ENCODE peak calls at places on chromosomes 3 and 15, in six cellular contexts. One of them, this sample, is unnamed.

GRCh38 chr3:54046677-54047214 is 75.6 kb upstream of the CACNA2D3 start:
- DNase-seq in activated naive CD8-positive, alpha-beta T cell treated with anti-CD3 and anti-CD28 coated beads, Interleukin-2, amount 50 U/mL, for 24 hours: no peak
- DNase-seq in NCI-H2171 treated with DMSO at 0.1 percent for 48 hours: peak; percentile 3
- DNase-seq in HCT116: no peak
- DNase-seq in GM12891: no peak
- DNase-seq in activated T-helper 9 cell treated with anti-CD3 and anti-CD28 coated beads, Interleukin-2, amount 50 U/mL, for 16 hours: no peak
- DNase-seq in this sample: peak; percentile 60

GRCh38 chr3:190258634-190259033 is 63.6 kb downstream of the CLDN1 start:
- DNase-seq in activated naive CD8-positive, alpha-beta T cell treated with anti-CD3 and anti-CD28 coated beads, Interleukin-2, amount 50 U/mL, for 24 hours: no peak
- DNase-seq in NCI-H2171 treated with DMSO at 0.1 percent for 48 hours: no peak
- DNase-seq in HCT116: no peak
- DNase-seq in GM12891: no peak
- DNase-seq in activated T-helper 9 cell treated with anti-CD3 and anti-CD28 coated beads, Interleukin-2, amount 50 U/mL, for 16 hours: no peak
- DNase-seq in this sample: peak; percentile 20

GRCh38 chr3:108806316-108806715 is 16.3 kb upstream of the TRAT1 start:
- DNase-seq in activated naive CD8-positive, alpha-beta T cell treated with anti-CD3 and anti-CD28 coated beads, Interleukin-2, amount 50 U/mL, for 24 hours: no peak
- DNase-seq in NCI-H2171 treated with DMSO at 0.1 percent for 48 hours: no peak
- DNase-seq in HCT116: no peak
- DNase-seq in GM12891: no peak
- DNase-seq in activated T-helper 9 cell treated with anti-CD3 and anti-CD28 coated beads, Interleukin-2, amount 50 U/mL, for 16 hours: no peak
- DNase-seq in this sample: no peak

GRCh38 chr15:36331531-36332275 is 247.7 kb upstream of the CDIN1 start:
- DNase-seq in activated naive CD8-positive, alpha-beta T cell treated with anti-CD3 and anti-CD28 coated beads, Interleukin-2, amount 50 U/mL, for 24 hours: no peak
- DNase-seq in NCI-H2171 treated with DMSO at 0.1 percent for 48 hours: no peak
- DNase-seq in HCT116: no peak
- DNase-seq in GM12891: no peak
- DNase-seq in activated T-helper 9 cell treated with anti-CD3 and anti-CD28 coated beads, Interleukin-2, amount 50 U/mL, for 16 hours: no peak
- DNase-seq in this sample: no peak

GRCh38 chr3:129317876-129318275 is 39.2 kb downstream of the HMCES start:
- DNase-seq in activated naive CD8-positive, alpha-beta T cell treated with anti-CD3 and anti-CD28 coated beads, Interleukin-2, amount 50 U/mL, for 24 hours: no peak
- DNase-seq in NCI-H2171 treated with DMSO at 0.1 percent for 48 hours: no peak
- DNase-seq in HCT116: no peak
- DNase-seq in GM12891: no peak
- DNase-seq in activated T-helper 9 cell treated with anti-CD3 and anti-CD28 coated beads, Interleukin-2, amount 50 U/mL, for 16 hours: no peak
- DNase-seq in this sample: no peak

GRCh38 chr15:77042955-77043920 is 27.7 kb downstream of the TSPAN3 start:
- DNase-seq in activated naive CD8-positive, alpha-beta T cell treated with anti-CD3 and anti-CD28 coated beads, Interleukin-2, amount 50 U/mL, for 24 hours: no peak
- DNase-seq in NCI-H2171 treated with DMSO at 0.1 percent for 48 hours: no peak
- DNase-seq in HCT116: no peak
- DNase-seq in GM12891: no peak
- DNase-seq in activated T-helper 9 cell treated with anti-CD3 and anti-CD28 coated beads, Interleukin-2, amount 50 U/mL, for 16 hours: no peak
- DNase-seq in this sample: no peak

GRCh38 chr3:189195302-189195701 is 23.5 kb downstream of the TPRG1 start:
- DNase-seq in activated naive CD8-positive, alpha-beta T cell treated with anti-CD3 and anti-CD28 coated beads, Interleukin-2, amount 50 U/mL, for 24 hours: peak; percentile 3
- DNase-seq in NCI-H2171 treated with DMSO at 0.1 percent for 48 hours: no peak
- DNase-seq in HCT116: no peak
- DNase-seq in GM12891: no peak
- DNase-seq in activated T-helper 9 cell treated with anti-CD3 and anti-CD28 coated beads, Interleukin-2, amount 50 U/mL, for 16 hours: no peak
- DNase-seq in this sample: peak; percentile 39

GRCh38 chr3:125143538-125143937 is 69.0 kb downstream of the SLC12A8 start:
- DNase-seq in activated naive CD8-positive, alpha-beta T cell treated with anti-CD3 and anti-CD28 coated beads, Interleukin-2, amount 50 U/mL, for 24 hours: no peak
- DNase-seq in NCI-H2171 treated with DMSO at 0.1 percent for 48 hours: no peak
- DNase-seq in HCT116: no peak
- DNase-seq in GM12891: no peak
- DNase-seq in activated T-helper 9 cell treated with anti-CD3 and anti-CD28 coated beads, Interleukin-2, amount 50 U/mL, for 16 hours: no peak
- DNase-seq in this sample: no peak

GRCh38 chr3:152331018-152331541 is 62.4 kb downstream of the MBNL1 start:
- DNase-seq in activated naive CD8-positive, alpha-beta T cell treated with anti-CD3 and anti-CD28 coated beads, Interleukin-2, amount 50 U/mL, for 24 hours: no peak
- DNase-seq in NCI-H2171 treated with DMSO at 0.1 percent for 48 hours: no peak
- DNase-seq in HCT116: peak; percentile 65
- DNase-seq in GM12891: no peak
- DNase-seq in activated T-helper 9 cell treated with anti-CD3 and anti-CD28 coated beads, Interleukin-2, amount 50 U/mL, for 16 hours: no peak
- DNase-seq in this sample: no peak

GRCh38 chr15:93152951-93153350 is 63.9 kb upstream of the RGMA start:
- DNase-seq in activated naive CD8-positive, alpha-beta T cell treated with anti-CD3 and anti-CD28 coated beads, Interleukin-2, amount 50 U/mL, for 24 hours: no peak
- DNase-seq in NCI-H2171 treated with DMSO at 0.1 percent for 48 hours: no peak
- DNase-seq in HCT116: no peak
- DNase-seq in GM12891: no peak
- DNase-seq in activated T-helper 9 cell treated with anti-CD3 and anti-CD28 coated beads, Interleukin-2, amount 50 U/mL, for 16 hours: no peak
- DNase-seq in this sample: no peak

GRCh38 chr15:62647195-62647865 is 395.2 kb upstream of the TPM1 start:
- DNase-seq in activated naive CD8-positive, alpha-beta T cell treated with anti-CD3 and anti-CD28 coated beads, Interleukin-2, amount 50 U/mL, for 24 hours: no peak
- DNase-seq in NCI-H2171 treated with DMSO at 0.1 percent for 48 hours: no peak
- DNase-seq in HCT116: peak; percentile 92
- DNase-seq in GM12891: no peak
- DNase-seq in activated T-helper 9 cell treated with anti-CD3 and anti-CD28 coated beads, Interleukin-2, amount 50 U/mL, for 16 hours: no peak
- DNase-seq in this sample: peak; percentile 30

GRCh38 chr3:179599531-179599930 is 4.9 kb downstream of the MRPL47 start:
- DNase-seq in activated naive CD8-positive, alpha-beta T cell treated with anti-CD3 and anti-CD28 coated beads, Interleukin-2, amount 50 U/mL, for 24 hours: no peak
- DNase-seq in NCI-H2171 treated with DMSO at 0.1 percent for 48 hours: no peak
- DNase-seq in HCT116: no peak
- DNase-seq in GM12891: no peak
- DNase-seq in activated T-helper 9 cell treated with anti-CD3 and anti-CD28 coated beads, Interleukin-2, amount 50 U/mL, for 16 hours: no peak
- DNase-seq in this sample: no peak

GRCh38 chr15:38612159-38612863 is 47.7 kb upstream of the RASGRP1 start:
- DNase-seq in activated naive CD8-positive, alpha-beta T cell treated with anti-CD3 and anti-CD28 coated beads, Interleukin-2, amount 50 U/mL, for 24 hours: peak; percentile 51
- DNase-seq in NCI-H2171 treated with DMSO at 0.1 percent for 48 hours: no peak
- DNase-seq in HCT116: no peak
- DNase-seq in GM12891: no peak
- DNase-seq in activated T-helper 9 cell treated with anti-CD3 and anti-CD28 coated beads, Interleukin-2, amount 50 U/mL, for 16 hours: peak; percentile 33
- DNase-seq in this sample: no peak

GRCh38 chr15:92123848-92124631 is 269.6 kb upstream of the ST8SIA2 start:
- DNase-seq in activated naive CD8-positive, alpha-beta T cell treated with anti-CD3 and anti-CD28 coated beads, Interleukin-2, amount 50 U/mL, for 24 hours: no peak
- DNase-seq in NCI-H2171 treated with DMSO at 0.1 percent for 48 hours: no peak
- DNase-seq in HCT116: no peak
- DNase-seq in GM12891: no peak
- DNase-seq in activated T-helper 9 cell treated with anti-CD3 and anti-CD28 coated beads, Interleukin-2, amount 50 U/mL, for 16 hours: no peak
- DNase-seq in this sample: no peak

GRCh38 chr15:67803996-67804843 is 21.1 kb upstream of the SKOR1 start:
- DNase-seq in activated naive CD8-positive, alpha-beta T cell treated with anti-CD3 and anti-CD28 coated beads, Interleukin-2, amount 50 U/mL, for 24 hours: no peak
- DNase-seq in NCI-H2171 treated with DMSO at 0.1 percent for 48 hours: peak; percentile 81
- DNase-seq in HCT116: no peak
- DNase-seq in GM12891: no peak
- DNase-seq in activated T-helper 9 cell treated with anti-CD3 and anti-CD28 coated beads, Interleukin-2, amount 50 U/mL, for 16 hours: no peak
- DNase-seq in this sample: peak; percentile 64

GRCh38 chr3:27714692-27715453 is 7.2 kb downstream of the EOMES start:
- DNase-seq in activated naive CD8-positive, alpha-beta T cell treated with anti-CD3 and anti-CD28 coated beads, Interleukin-2, amount 50 U/mL, for 24 hours: peak; percentile 48
- DNase-seq in NCI-H2171 treated with DMSO at 0.1 percent for 48 hours: no peak
- DNase-seq in HCT116: no peak
- DNase-seq in GM12891: no peak
- DNase-seq in activated T-helper 9 cell treated with anti-CD3 and anti-CD28 coated beads, Interleukin-2, amount 50 U/mL, for 16 hours: no peak
- DNase-seq in this sample: peak; percentile 82

GRCh38 chr3:45475145-45475544 is 86.8 kb downstream of the LARS2 start:
- DNase-seq in activated naive CD8-positive, alpha-beta T cell treated with anti-CD3 and anti-CD28 coated beads, Interleukin-2, amount 50 U/mL, for 24 hours: no peak
- DNase-seq in NCI-H2171 treated with DMSO at 0.1 percent for 48 hours: no peak
- DNase-seq in HCT116: no peak
- DNase-seq in GM12891: no peak
- DNase-seq in activated T-helper 9 cell treated with anti-CD3 and anti-CD28 coated beads, Interleukin-2, amount 50 U/mL, for 16 hours: no peak
- DNase-seq in this sample: no peak

GRCh38 chr3:184379375-184380209 is at the start of gene CHRD:
- DNase-seq in activated naive CD8-positive, alpha-beta T cell treated with anti-CD3 and anti-CD28 coated beads, Interleukin-2, amount 50 U/mL, for 24 hours: no peak
- DNase-seq in NCI-H2171 treated with DMSO at 0.1 percent for 48 hours: no peak
- DNase-seq in HCT116: no peak
- DNase-seq in GM12891: no peak
- DNase-seq in activated T-helper 9 cell treated with anti-CD3 and anti-CD28 coated beads, Interleukin-2, amount 50 U/mL, for 16 hours: no peak
- DNase-seq in this sample: no peak

GRCh38 chr3:101061312-101061711 is 68.1 kb upstream of the ABI3BP start:
- DNase-seq in activated naive CD8-positive, alpha-beta T cell treated with anti-CD3 and anti-CD28 coated beads, Interleukin-2, amount 50 U/mL, for 24 hours: no peak
- DNase-seq in NCI-H2171 treated with DMSO at 0.1 percent for 48 hours: no peak
- DNase-seq in HCT116: no peak
- DNase-seq in GM12891: no peak
- DNase-seq in activated T-helper 9 cell treated with anti-CD3 and anti-CD28 coated beads, Interleukin-2, amount 50 U/mL, for 16 hours: no peak
- DNase-seq in this sample: no peak

GRCh38 chr15:69659454-69660050 is 206.9 kb downstream of the RPLP1 start:
- DNase-seq in activated naive CD8-positive, alpha-beta T cell treated with anti-CD3 and anti-CD28 coated beads, Interleukin-2, amount 50 U/mL, for 24 hours: no peak
- DNase-seq in NCI-H2171 treated with DMSO at 0.1 percent for 48 hours: no peak
- DNase-seq in HCT116: no peak
- DNase-seq in GM12891: no peak
- DNase-seq in activated T-helper 9 cell treated with anti-CD3 and anti-CD28 coated beads, Interleukin-2, amount 50 U/mL, for 16 hours: no peak
- DNase-seq in this sample: no peak

GRCh38 chr3:169886671-169887070 is 16.9 kb upstream of the LRRC31 start:
- DNase-seq in activated naive CD8-positive, alpha-beta T cell treated with anti-CD3 and anti-CD28 coated beads, Interleukin-2, amount 50 U/mL, for 24 hours: no peak
- DNase-seq in NCI-H2171 treated with DMSO at 0.1 percent for 48 hours: no peak
- DNase-seq in HCT116: no peak
- DNase-seq in GM12891: no peak
- DNase-seq in activated T-helper 9 cell treated with anti-CD3 and anti-CD28 coated beads, Interleukin-2, amount 50 U/mL, for 16 hours: no peak
- DNase-seq in this sample: no peak

GRCh38 chr3:52121813-52122212 is 32.4 kb downstream of the POC1A start:
- DNase-seq in activated naive CD8-positive, alpha-beta T cell treated with anti-CD3 and anti-CD28 coated beads, Interleukin-2, amount 50 U/mL, for 24 hours: no peak
- DNase-seq in NCI-H2171 treated with DMSO at 0.1 percent for 48 hours: no peak
- DNase-seq in HCT116: no peak
- DNase-seq in GM12891: no peak
- DNase-seq in activated T-helper 9 cell treated with anti-CD3 and anti-CD28 coated beads, Interleukin-2, amount 50 U/mL, for 16 hours: no peak
- DNase-seq in this sample: no peak

GRCh38 chr3:139444446-139444845 is 31.9 kb downstream of the RBP2 start:
- DNase-seq in activated naive CD8-positive, alpha-beta T cell treated with anti-CD3 and anti-CD28 coated beads, Interleukin-2, amount 50 U/mL, for 24 hours: no peak
- DNase-seq in NCI-H2171 treated with DMSO at 0.1 percent for 48 hours: no peak
- DNase-seq in HCT116: no peak
- DNase-seq in GM12891: no peak
- DNase-seq in activated T-helper 9 cell treated with anti-CD3 and anti-CD28 coated beads, Interleukin-2, amount 50 U/mL, for 16 hours: no peak
- DNase-seq in this sample: no peak

GRCh38 chr3:166274342-166274741 is 437.1 kb upstream of the BCHE start:
- DNase-seq in activated naive CD8-positive, alpha-beta T cell treated with anti-CD3 and anti-CD28 coated beads, Interleukin-2, amount 50 U/mL, for 24 hours: no peak
- DNase-seq in NCI-H2171 treated with DMSO at 0.1 percent for 48 hours: no peak
- DNase-seq in HCT116: no peak
- DNase-seq in GM12891: no peak
- DNase-seq in activated T-helper 9 cell treated with anti-CD3 and anti-CD28 coated beads, Interleukin-2, amount 50 U/mL, for 16 hours: no peak
- DNase-seq in this sample: no peak

GRCh38 chr15:75648156-75649000 is 666 bp downstream of the SNX33 start:
- DNase-seq in activated naive CD8-positive, alpha-beta T cell treated with anti-CD3 and anti-CD28 coated beads, Interleukin-2, amount 50 U/mL, for 24 hours: peak; percentile 15
- DNase-seq in NCI-H2171 treated with DMSO at 0.1 percent for 48 hours: no peak
- DNase-seq in HCT116: no peak
- DNase-seq in GM12891: no peak
- DNase-seq in activated T-helper 9 cell treated with anti-CD3 and anti-CD28 coated beads, Interleukin-2, amount 50 U/mL, for 16 hours: no peak
- DNase-seq in this sample: peak; percentile 70

GRCh38 chr15:69140306-69140705 is 20.1 kb upstream of the GLCE start:
- DNase-seq in activated naive CD8-positive, alpha-beta T cell treated with anti-CD3 and anti-CD28 coated beads, Interleukin-2, amount 50 U/mL, for 24 hours: no peak
- DNase-seq in NCI-H2171 treated with DMSO at 0.1 percent for 48 hours: peak; percentile 99
- DNase-seq in HCT116: no peak
- DNase-seq in GM12891: no peak
- DNase-seq in activated T-helper 9 cell treated with anti-CD3 and anti-CD28 coated beads, Interleukin-2, amount 50 U/mL, for 16 hours: no peak
- DNase-seq in this sample: peak; percentile 62

GRCh38 chr3:170037463-170038433 is at the start of gene GPR160:
- DNase-seq in activated naive CD8-positive, alpha-beta T cell treated with anti-CD3 and anti-CD28 coated beads, Interleukin-2, amount 50 U/mL, for 24 hours: peak; percentile 89
- DNase-seq in NCI-H2171 treated with DMSO at 0.1 percent for 48 hours: peak; percentile 73
- DNase-seq in HCT116: peak; percentile 64
- DNase-seq in GM12891: peak; percentile 71
- DNase-seq in activated T-helper 9 cell treated with anti-CD3 and anti-CD28 coated beads, Interleukin-2, amount 50 U/mL, for 16 hours: peak; percentile 72
- DNase-seq in this sample: peak; percentile 92

GRCh38 chr15:80929225-80929624 is 60.4 kb downstream of the MESD start:
- DNase-seq in activated naive CD8-positive, alpha-beta T cell treated with anti-CD3 and anti-CD28 coated beads, Interleukin-2, amount 50 U/mL, for 24 hours: no peak
- DNase-seq in NCI-H2171 treated with DMSO at 0.1 percent for 48 hours: no peak
- DNase-seq in HCT116: no peak
- DNase-seq in GM12891: no peak
- DNase-seq in activated T-helper 9 cell treated with anti-CD3 and anti-CD28 coated beads, Interleukin-2, amount 50 U/mL, for 16 hours: no peak
- DNase-seq in this sample: no peak

GRCh38 chr3:190840146-190840545 is 22.3 kb downstream of the GMNC start:
- DNase-seq in activated naive CD8-positive, alpha-beta T cell treated with anti-CD3 and anti-CD28 coated beads, Interleukin-2, amount 50 U/mL, for 24 hours: no peak
- DNase-seq in NCI-H2171 treated with DMSO at 0.1 percent for 48 hours: no peak
- DNase-seq in HCT116: no peak
- DNase-seq in GM12891: no peak
- DNase-seq in activated T-helper 9 cell treated with anti-CD3 and anti-CD28 coated beads, Interleukin-2, amount 50 U/mL, for 16 hours: no peak
- DNase-seq in this sample: no peak

GRCh38 chr3:24477090-24477656 is 17.5 kb downstream of the THRB start:
- DNase-seq in activated naive CD8-positive, alpha-beta T cell treated with anti-CD3 and anti-CD28 coated beads, Interleukin-2, amount 50 U/mL, for 24 hours: no peak
- DNase-seq in NCI-H2171 treated with DMSO at 0.1 percent for 48 hours: no peak
- DNase-seq in HCT116: no peak
- DNase-seq in GM12891: no peak
- DNase-seq in activated T-helper 9 cell treated with anti-CD3 and anti-CD28 coated beads, Interleukin-2, amount 50 U/mL, for 16 hours: no peak
- DNase-seq in this sample: peak; percentile 59

GRCh38 chr15:62976301-62976842 is 66.2 kb upstream of the TPM1 start:
- DNase-seq in activated naive CD8-positive, alpha-beta T cell treated with anti-CD3 and anti-CD28 coated beads, Interleukin-2, amount 50 U/mL, for 24 hours: no peak
- DNase-seq in NCI-H2171 treated with DMSO at 0.1 percent for 48 hours: no peak
- DNase-seq in HCT116: no peak
- DNase-seq in GM12891: no peak
- DNase-seq in activated T-helper 9 cell treated with anti-CD3 and anti-CD28 coated beads, Interleukin-2, amount 50 U/mL, for 16 hours: no peak
- DNase-seq in this sample: no peak

This sample was measured in NCI-H82.